ENCODE peak calls at places on chromosomes 5 and 9, in five cellular contexts. J is SK-MEL-5; I is aorta; V is cardiac fibroblast; C is activated CD8-positive, alpha-beta T cell treated with anti-CD3 and anti-CD28 coated beads for 36 hours. X is an unnamed sample.

GRCh38 chr9:111274737-111275136 is 55.3 kb downstream of the OR2K2 start:
- DNase-seq in J (no peak), C (no peak), V (no peak), I (no peak), X (no peak)

GRCh38 chr5:122468351-122469111 is 156.5 kb downstream of the SNCAIP start:
- DNase-seq in C (no peak), V (no peak), I (no peak), J (no peak), X (no peak)

GRCh38 chr5:170216262-170216864 is 16.4 kb upstream of the C5orf58 start:
- DNase-seq in I (no peak), C (no peak), J (peak; percentile 68), V (peak; percentile 75), X (peak; percentile 46)

GRCh38 chr5:118921946-118922345 is 66.4 kb downstream of the DTWD2 start:
- DNase-seq in J (no peak), I (no peak), V (no peak), C (no peak), X (no peak)

GRCh38 chr5:40121236-40121635 is 558.5 kb upstream of the PTGER4 start:
- DNase-seq in J (no peak), C (no peak), V (peak; percentile 13), I (no peak), X (no peak)

GRCh38 chr5:1963358-1963757 is 80.6 kb upstream of the IRX4 start:
- DNase-seq in V (no peak), C (no peak), I (no peak), J (no peak), X (no peak)

GRCh38 chr5:57777174-57777581 is 294.6 kb upstream of the ACTBL2 start:
- DNase-seq in J (no peak), V (no peak), I (no peak), C (no peak), X (no peak)

GRCh38 chr5:73528248-73528647 is 30.0 kb downstream of the BTF3 start:
- DNase-seq in V (no peak), J (peak; percentile 70), C (no peak), I (no peak), X (no peak)

GRCh38 chr5:135869935-135870334 is 25.7 kb downstream of the IL9 start:
- DNase-seq in J (no peak), V (no peak), I (no peak), C (no peak), X (no peak)

GRCh38 chr5:180122875-180123274 is 51.3 kb upstream of the RNF130 start:
- DNase-seq in C (no peak), J (no peak), I (no peak), V (no peak), X (no peak)

GRCh38 chr5:1161832-1162229 is 39.6 kb upstream of the SLC6A19 start:
- DNase-seq in C (no peak), V (no peak), I (peak; percentile 73), J (no peak), X (no peak)

GRCh38 chr9:17578577-17578910 is 322 bp upstream of the SH3GL2 start:
- DNase-seq in J (no peak), V (no peak), C (no peak), I (no peak), X (no peak)

GRCh38 chr9:129885018-129885669 is 49.9 kb downstream of the USP20 start:
- DNase-seq in I (no peak), C (peak; percentile 57), J (peak; percentile 14), V (no peak), X (no peak)

GRCh38 chr5:109318455-109319108 is 91.2 kb downstream of the PJA2 start:
- DNase-seq in C (no peak), I (no peak), V (no peak), J (no peak), X (no peak)

GRCh38 chr9:3525088-3525835 is 539 bp downstream of the RFX3 start:
- DNase-seq in V (peak; percentile 8), C (peak; percentile 10), I (peak; percentile 81), J (no peak), X (no peak)

GRCh38 chr5:125485003-125485641 is 738.7 kb upstream of the ZNF608 start:
- DNase-seq in I (no peak), V (peak; percentile 98), C (no peak), J (peak; percentile 95), X (peak; percentile 100)

GRCh38 chr9:130988905-130989304 is 20.1 kb upstream of the LAMC3 start:
- DNase-seq in I (no peak), C (no peak), V (no peak), J (no peak), X (no peak)

GRCh38 chr5:79301046-79301712 is 65.2 kb downstream of the JMY start:
- DNase-seq in C (no peak), V (peak; percentile 12), I (no peak), J (no peak), X (no peak)

GRCh38 chr5:171721469-171721868 is 64.1 kb upstream of the SMIM23 start:
- DNase-seq in I (no peak), V (no peak), J (peak; percentile 14), C (no peak), X (no peak)

GRCh38 chr5:55303238-55303690 is 4.2 kb downstream of the DHX29 start:
- DNase-seq in V (peak; percentile 86), I (no peak), C (no peak), J (no peak), X (peak; percentile 37)

GRCh38 chr9:86239053-86239770 is 20.2 kb downstream of the C9orf153 start:
- DNase-seq in C (no peak), V (peak; percentile 26), J (peak; percentile 58), I (no peak), X (no peak)

GRCh38 chr5:16660982-16661381 is 44.2 kb upstream of the RETREG1 start:
- DNase-seq in I (no peak), J (no peak), C (no peak), V (no peak), X (no peak)

GRCh38 chr5:59351076-59351794 is 542.3 kb downstream of the PDE4D start:
- DNase-seq in J (peak; percentile 17), V (peak; percentile 35), C (no peak), I (no peak), X (peak; percentile 32)

GRCh38 chr5:96601811-96602244 is 60.3 kb upstream of the CAST start:
- DNase-seq in J (peak; percentile 88), I (no peak), C (peak; percentile 69), V (peak; percentile 86), X (peak; percentile 25)

GRCh38 chr5:32627219-32627880 is 42.0 kb downstream of the SUB1 start:
- DNase-seq in I (no peak), J (no peak), V (peak; percentile 53), C (no peak), X (no peak)

GRCh38 chr9:128713941-128714573 is 9.9 kb downstream of the ZDHHC12 start:
- DNase-seq in C (no peak), I (peak; percentile 60), J (no peak), V (no peak), X (no peak)

GRCh38 chr9:79665926-79666325 is 94.2 kb downstream of the TLE4 start:
- DNase-seq in I (no peak), V (peak; percentile 33), J (no peak), C (no peak), X (no peak)

GRCh38 chr5:38463634-38464521 is 92.6 kb downstream of the LIFR start:
- DNase-seq in J (peak; percentile 81), C (no peak), V (peak; percentile 93), I (no peak), X (peak; percentile 86)

GRCh38 chr5:15844253-15844652 is 335.3 kb downstream of the MARCHF11 start:
- DNase-seq in J (no peak), C (no peak), V (no peak), I (no peak), X (no peak)

GRCh38 chr9:6183227-6183551 is 32.4 kb upstream of the IL33 start:
- DNase-seq in I (no peak), C (no peak), V (no peak), J (no peak), X (no peak)

GRCh38 chr5:74630387-74631087 is 10.0 kb downstream of the ENC1 start:
- DNase-seq in V (peak; percentile 96), J (peak; percentile 32), I (no peak), C (peak; percentile 20), X (peak; percentile 81)

GRCh38 chr9:7982907-7983306 is 183.3 kb upstream of the DMAC1 start:
- DNase-seq in I (no peak), J (no peak), V (no peak), C (no peak), X (no peak)

GRCh38 chr5:105882956-105883481 is 1787.7 kb downstream of the EFNA5 start:
- DNase-seq in C (no peak), I (no peak), V (no peak), J (no peak), X (no peak)

GRCh38 chr5:169165052-169165451 is 135.9 kb downstream of the SLIT3 start:
- DNase-seq in V (no peak), J (no peak), I (no peak), C (no peak), X (no peak)

GRCh38 chr9:79651251-79651795 is 79.6 kb downstream of the TLE4 start:
- DNase-seq in I (no peak), C (no peak), V (no peak), J (no peak), X (no peak)

GRCh38 chr5:16871746-16872339 is 64.2 kb downstream of the MYO10 start:
- DNase-seq in V (peak; percentile 42), C (no peak), J (no peak), I (no peak), X (no peak)

GRCh38 chr9:96661711-96662110 is 6.6 kb upstream of the PRXL2C start:
- DNase-seq in C (no peak), J (no peak), I (no peak), V (no peak), X (no peak)

X was measured in skeletal muscle cell.